ENCODE peak calls at places on chromosomes 7 and 10, in ten cellular contexts. J is caudate nucleus; X is K562; G is dorsolateral prefrontal cortex; R is T1000; M is amniotic stem cell; W is neuronal stem cell; V is SJCRH30; T is activated T-cell treated with anti-CD3 and anti-CD28 coated beads for 48 hours; I is effector memory CD8-positive, alpha-beta T cell. F is an unnamed sample.

GRCh38 chr7:7274782-7275181 is 92.4 kb downstream of the C1GALT1 start:
- DNase-seq in J (no peak), X (no peak), G (no peak), R (no peak), M (no peak), W (no peak), V (no peak), T (no peak), I (no peak), F (no peak)

GRCh38 chr7:12685550-12685949 is 1.9 kb upstream of the ARL4A start:
- DNase-seq in J (no peak), X (no peak), G (peak; percentile 37), R (no peak), M (no peak), W (peak; percentile 30), V (peak; percentile 21), T (peak; percentile 8), I (peak; percentile 12), F (no peak)

GRCh38 chr10:18099420-18099819 is 40.8 kb upstream of the CACNB2 start:
- DNase-seq in J (no peak), X (no peak), G (no peak), R (no peak), M (no peak), W (no peak), V (no peak), T (no peak), I (no peak), F (no peak)

GRCh38 chr7:87702326-87702725 is 74.1 kb downstream of the RUNDC3B start:
- DNase-seq in J (no peak), X (no peak), G (no peak), R (peak; percentile 7), M (peak; percentile 57), W (no peak), V (peak; percentile 37), T (no peak), I (no peak), F (no peak)

GRCh38 chr7:111090834-111091233 is at the start of gene LRRN3:
- DNase-seq in J (peak; percentile 52), X (peak; percentile 17), G (peak; percentile 72), R (no peak), M (peak; percentile 68), W (no peak), V (peak; percentile 91), T (peak; percentile 26), I (no peak), F (no peak)

GRCh38 chr7:7452119-7452518 is 83.6 kb downstream of the COL28A1 start:
- DNase-seq in J (no peak), X (no peak), G (no peak), R (no peak), M (no peak), W (no peak), V (no peak), T (no peak), I (no peak), F (no peak)

GRCh38 chr7:30797294-30798040 is 26.2 kb downstream of the MINDY4 start:
- DNase-seq in J (no peak), X (no peak), G (no peak), R (no peak), M (no peak), W (no peak), V (no peak), T (no peak), I (no peak), F (no peak)

GRCh38 chr7:121103091-121103490 is 114.6 kb downstream of the CPED1 start:
- DNase-seq in J (no peak), X (no peak), G (no peak), R (no peak), M (no peak), W (no peak), V (no peak), T (no peak), I (no peak), F (no peak)

GRCh38 chr10:69912584-69912983 is 110.9 kb downstream of the COL13A1 start:
- DNase-seq in J (no peak), X (no peak), G (no peak), R (no peak), M (no peak), W (no peak), V (no peak), T (no peak), I (no peak), F (no peak)

GRCh38 chr10:7915923-7916322 is 97.6 kb downstream of the TAF3 start:
- DNase-seq in J (no peak), X (no peak), G (no peak), R (no peak), M (no peak), W (no peak), V (no peak), T (no peak), I (no peak), F (no peak)

GRCh38 chr10:101611506-101611905 is 23.4 kb downstream of the DPCD start:
- DNase-seq in J (no peak), X (no peak), G (no peak), R (no peak), M (no peak), W (no peak), V (no peak), T (no peak), I (no peak), F (no peak)

GRCh38 chr10:73819025-73819424 is 7.6 kb upstream of the NDST2 start:
- DNase-seq in J (no peak), X (no peak), G (no peak), R (no peak), M (no peak), W (no peak), V (no peak), T (no peak), I (no peak), F (no peak)

GRCh38 chr10:47400786-47401185 is 16.7 kb upstream of the ZNF488 start:
- DNase-seq in J (no peak), X (no peak), G (no peak), R (no peak), M (no peak), W (no peak), V (no peak), T (no peak), I (no peak), F (no peak)

GRCh38 chr7:143384741-143385631 is 3.8 kb downstream of the ZYX start:
- DNase-seq in J (no peak), X (no peak), G (no peak), R (no peak), M (no peak), W (no peak), V (peak; percentile 70), T (no peak), I (no peak), F (no peak)

GRCh38 chr10:120736377-120736776 is 114.8 kb upstream of the WDR11 start:
- DNase-seq in J (no peak), X (no peak), G (no peak), R (no peak), M (no peak), W (no peak), V (no peak), T (no peak), I (no peak), F (no peak)

GRCh38 chr10:48634198-48634983 is 29.5 kb upstream of the ARHGAP22 start:
- DNase-seq in J (no peak), X (no peak), G (no peak), R (peak; percentile 60), M (no peak), W (no peak), V (no peak), T (peak; percentile 31), I (no peak), F (no peak)

GRCh38 chr10:95793401-95794045 is 37.6 kb downstream of the ENTPD1 start:
- DNase-seq in J (no peak), X (no peak), G (no peak), R (no peak), M (no peak), W (no peak), V (no peak), T (no peak), I (peak; percentile 6), F (no peak)

GRCh38 chr10:29389935-29390334 is 101.1 kb downstream of the LYZL1 start:
- DNase-seq in J (no peak), X (no peak), G (no peak), R (no peak), M (no peak), W (no peak), V (no peak), T (no peak), I (no peak), F (no peak)

F was measured in PC-9.